ENCODE peak calls at places on chromosomes 11 and 22, in four cellular contexts. Y, G, C and F are unnamed samples.

GRCh38 chr22:20940178-20940790 is 23.1 kb downstream of the CRKL start:
- DNase-seq in C (no peak), Y (no peak), G (no peak), F (peak; percentile 81)

GRCh38 chr11:83521647-83522596 is 235.8 kb upstream of the CCDC90B start:
- DNase-seq in C (no peak), Y (no peak), G (no peak), F (no peak)

GRCh38 chr11:44333271-44334218 is 23.6 kb upstream of the ALX4 start:
- DNase-seq in G (no peak), Y (no peak), C (no peak), F (no peak)

GRCh38 chr11:69380451-69380901 is 86.5 kb downstream of the MYEOV start:
- DNase-seq in C (no peak), G (peak; percentile 10), Y (no peak), F (no peak)

GRCh38 chr11:5289696-5290095 is 12.1 kb downstream of the OR51B4 start:
- DNase-seq in Y (no peak), G (no peak), C (no peak), F (no peak)

GRCh38 chr11:115716577-115717214 is 212.5 kb upstream of the CADM1 start:
- DNase-seq in Y (no peak), G (no peak), C (no peak), F (no peak)

GRCh38 chr11:69854719-69855118 is 35.5 kb upstream of the FGF3 start:
- DNase-seq in C (no peak), Y (no peak), G (no peak), F (no peak)

GRCh38 chr11:25860677-25861445 is 471.1 kb upstream of the ANO3 start:
- DNase-seq in G (no peak), Y (no peak), C (no peak), F (no peak)

GRCh38 chr11:106990322-106990721 is 28.0 kb downstream of the GUCY1A2 start:
- DNase-seq in G (no peak), Y (no peak), C (no peak), F (no peak)

GRCh38 chr11:216081-216974 is 8.8 kb downstream of the RIC8A start:
- DNase-seq in G (no peak), C (no peak), Y (no peak), F (no peak)

DNA sequence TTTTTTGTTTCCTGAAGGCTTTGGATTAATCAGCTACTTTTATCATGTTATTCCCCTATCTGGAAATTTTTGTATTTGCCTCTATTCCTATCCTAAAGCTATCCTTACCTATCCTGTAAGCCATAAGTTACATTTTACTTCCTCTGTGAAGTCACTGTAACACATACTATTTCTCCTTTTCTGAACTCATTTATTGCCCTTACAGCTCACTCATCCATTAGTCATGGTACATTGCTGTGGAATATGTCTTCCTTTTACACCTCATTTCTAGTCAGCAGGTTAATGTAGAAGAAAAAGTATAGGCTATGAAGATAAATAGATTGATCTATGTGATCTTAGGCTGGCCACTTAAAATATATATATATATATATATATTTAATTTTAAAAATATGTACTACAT is 28.0 kb downstream of the SWAP70 start:
- DNase-seq in G (no peak), Y (no peak), C (no peak), F (no peak)
- H3K4me3 ChIP-seq in G (no peak overlapping the region), Y (no peak overlapping the region), C (no peak overlapping the region), F (no peak overlapping the region)

GRCh38 chr22:39240841-39241631 is 3.7 kb downstream of the PDGFB start:
- DNase-seq in G (peak; percentile 70), Y (peak; percentile 80), C (peak; percentile 42), F (no peak)
- H3K4me3 ChIP-seq in G (peak overlapping the region; percentile 73), Y (peak overlapping the region; percentile 29), C (peak overlapping the region; percentile 58), F (no peak overlapping the region)

DNA sequence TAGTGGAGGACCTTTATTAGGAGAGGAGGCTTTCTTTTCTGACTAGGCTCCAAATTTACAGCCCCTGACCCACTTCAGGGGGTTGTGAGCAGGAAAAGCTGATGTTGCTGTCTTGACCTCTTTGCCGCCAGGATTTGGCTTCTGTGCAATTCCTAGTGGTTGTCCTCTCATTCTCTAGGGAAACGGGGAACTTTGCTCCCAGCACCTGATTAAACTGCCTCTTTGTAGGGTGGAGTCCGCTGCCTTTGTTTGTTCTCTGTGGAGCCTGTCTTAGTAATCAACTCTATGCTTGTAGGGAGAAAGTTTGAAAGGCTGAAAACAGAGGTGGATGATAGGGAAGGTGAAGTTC is 16.3 kb downstream of the CTNND1 start:
- DNase-seq in C (no peak), Y (no peak), G (no peak), F (no peak)
- H3K4me3 ChIP-seq in C (no peak overlapping the region), Y (peak overlapping the region; percentile 24), G (peak overlapping the region; percentile 38), F (peak overlapping the region; percentile 28)

GRCh38 chr11:122711362-122711761 is 55.8 kb downstream of the UBASH3B start:
- DNase-seq in G (no peak), Y (no peak), C (no peak), F (no peak)

GRCh38 chr11:122707111-122707510 is 51.6 kb downstream of the UBASH3B start:
- DNase-seq in Y (no peak), C (no peak), G (no peak), F (no peak)

GRCh38 chr11:122706689-122707088 is 51.2 kb downstream of the UBASH3B start:
- DNase-seq in C (no peak), Y (no peak), G (no peak), F (no peak)

GRCh38 chr11:122711831-122712378 is 56.4 kb downstream of the UBASH3B start:
- DNase-seq in G (no peak), C (no peak), Y (no peak), F (no peak)

GRCh38 chr11:122709042-122709760 is 53.7 kb downstream of the UBASH3B start:
- DNase-seq in C (no peak), Y (no peak), G (no peak), F (no peak)
- H3K4me3 ChIP-seq in C (no peak overlapping the region), Y (no peak overlapping the region), G (no peak overlapping the region), F (no peak overlapping the region)

GRCh38 chr11:19134004-19134403 is 17.0 kb downstream of the ZDHHC13 start:
- DNase-seq in Y (no peak), C (no peak), G (no peak), F (no peak)
- H3K4me3 ChIP-seq in Y (no peak overlapping the region), C (no peak overlapping the region), G (no peak overlapping the region), F (no peak overlapping the region)

DNA sequence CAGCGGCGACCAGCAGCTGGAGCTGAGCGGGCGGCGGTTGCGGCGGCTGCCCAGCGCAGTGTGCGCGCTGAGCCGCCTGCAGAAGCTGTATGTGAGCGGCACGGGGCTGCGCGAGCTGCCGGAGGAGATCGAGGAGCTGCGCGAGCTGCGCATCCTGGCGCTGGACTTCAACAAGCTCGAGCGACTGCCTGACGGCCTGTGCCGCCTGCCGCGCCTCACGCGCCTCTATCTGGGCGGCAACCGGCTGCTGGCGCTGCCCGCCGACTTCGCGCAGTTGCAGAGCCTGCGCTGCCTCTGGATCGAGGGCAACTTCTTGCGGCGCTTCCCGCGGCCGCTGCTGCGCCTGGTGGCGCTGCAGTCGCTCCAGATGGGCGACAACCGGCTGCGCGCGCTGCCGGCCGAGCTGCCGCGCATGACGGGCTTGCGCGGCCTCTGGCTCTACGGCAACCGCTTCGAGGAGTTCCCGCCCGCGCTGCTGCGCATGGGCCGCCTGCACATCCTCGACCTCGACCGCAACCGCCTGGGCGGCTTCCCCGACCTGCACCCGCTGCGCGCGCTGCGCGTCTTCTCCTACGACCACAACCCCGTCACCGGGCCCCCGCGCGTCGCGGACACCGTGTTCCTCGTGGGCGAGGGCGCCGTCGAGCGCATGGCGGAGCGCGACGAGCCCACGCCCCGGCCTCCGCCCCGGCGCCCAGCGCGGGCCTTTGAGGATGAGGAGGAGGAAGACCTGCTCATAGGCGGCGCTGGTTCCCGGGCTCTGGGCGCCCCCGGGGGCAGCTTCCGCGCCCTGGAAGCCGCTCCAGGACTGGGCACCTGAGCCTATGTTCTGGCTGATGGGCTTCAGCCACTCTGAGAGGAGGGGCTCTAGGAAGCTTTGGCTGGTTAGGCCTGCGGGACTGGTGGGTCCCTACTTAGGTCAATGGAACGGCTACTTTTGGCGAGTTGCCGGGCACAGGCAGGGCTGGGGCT is 795 bp downstream of the LRRC10B start:
- DNase-seq in G (peak; percentile 74), C (peak; percentile 18), Y (peak; percentile 51), F (peak; percentile 33)
- H3K4me3 ChIP-seq in G (peak overlapping the region; percentile 44), C (no peak overlapping the region), Y (peak overlapping the region; percentile 15), F (no peak overlapping the region)

DNA sequence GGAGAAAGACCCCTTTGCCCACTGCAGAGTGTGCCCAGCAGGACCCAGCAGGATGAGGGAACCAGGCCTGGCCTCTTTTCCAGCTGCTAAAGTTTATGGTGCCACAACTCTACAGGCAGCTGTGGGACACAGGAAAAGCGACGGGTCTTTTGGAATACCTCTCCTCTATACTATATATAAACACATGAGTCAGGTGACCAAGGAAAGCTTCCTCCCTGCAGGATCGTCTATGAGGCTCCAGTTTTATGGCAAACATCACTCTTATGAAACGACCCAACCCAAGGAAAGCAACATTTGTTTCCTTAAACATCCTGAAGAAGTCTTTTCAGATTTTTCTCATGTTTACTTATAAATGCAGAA is 102.8 kb upstream of the AKIP1 start:
- DNase-seq in G (no peak), C (no peak), Y (no peak), F (no peak)
- H3K4me3 ChIP-seq in G (peak overlapping the region; percentile 73), C (no peak overlapping the region), Y (peak overlapping the region; percentile 34), F (peak overlapping the region; percentile 57)

GRCh38 chr11:1576825-1577224 is 4.8 kb upstream of the DUSP8 start:
- DNase-seq in G (no peak), C (no peak), Y (no peak), F (no peak)

GRCh38 chr11:1573847-1574255 is 1.8 kb upstream of the DUSP8 start:
- DNase-seq in C (no peak), Y (peak; percentile 50), G (no peak), F (no peak)

GRCh38 chr11:1572200-1573076 is at the start of gene DUSP8:
- DNase-seq in G (peak; percentile 93), C (peak; percentile 96), Y (peak; percentile 89), F (no peak)

GRCh38 chr11:1573077-1573846 is 1.2 kb upstream of the DUSP8 start:
- DNase-seq in Y (no peak), C (peak; percentile 44), G (no peak), F (no peak)

DNA sequence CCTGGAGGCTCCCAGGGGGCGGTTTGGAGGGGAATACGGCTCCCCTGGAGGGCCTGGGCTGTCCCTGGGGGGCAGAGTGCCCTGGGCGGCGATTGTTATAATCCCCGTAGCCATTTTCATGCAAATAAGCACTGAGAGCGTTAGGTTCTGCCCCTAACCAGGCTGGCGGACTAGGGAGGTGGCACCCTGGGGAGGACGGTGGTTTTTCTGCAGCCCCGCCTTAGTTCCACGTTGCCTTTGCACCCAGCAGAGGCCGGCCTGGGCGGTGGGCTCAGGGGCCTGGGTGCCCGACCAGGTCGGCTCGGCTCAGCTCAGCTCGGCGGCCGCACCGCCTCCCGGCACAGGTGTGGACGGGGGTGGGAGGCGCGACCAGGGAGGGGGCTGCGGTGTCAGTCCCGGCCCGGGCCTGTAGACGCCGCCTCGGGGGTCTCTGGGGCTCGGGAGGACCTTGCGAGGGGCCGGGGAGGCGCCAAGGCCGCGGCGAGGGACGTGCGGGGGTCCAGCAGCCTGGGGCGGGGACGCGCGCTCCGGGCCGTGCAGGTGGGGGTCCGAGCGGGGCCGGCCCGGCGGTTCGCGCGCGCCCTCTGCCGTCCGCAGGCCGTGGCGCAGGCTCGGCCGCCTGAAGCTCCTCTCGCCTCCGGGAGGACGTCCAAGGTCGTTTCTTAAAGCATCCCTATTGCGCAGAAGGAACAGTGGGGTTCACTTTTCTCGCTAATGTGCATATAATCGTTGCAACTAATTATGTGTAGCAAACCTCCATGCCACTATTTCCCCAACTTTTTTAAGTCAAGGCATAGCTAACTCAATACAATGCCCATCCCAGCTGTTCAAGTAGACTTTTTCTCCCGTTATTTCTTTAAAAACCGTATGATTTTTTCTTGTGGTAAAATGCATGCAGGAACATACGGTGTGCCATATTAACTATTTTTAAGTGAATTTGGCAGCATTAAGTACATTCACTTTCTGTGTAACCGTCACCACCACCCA is 2.5 kb upstream of the DUSP8 start:
- DNase-seq in G (no peak), Y (peak; percentile 61), C (peak; percentile 55), F (no peak)
- H3K4me3 ChIP-seq in G (peak overlapping the region; percentile 72), Y (peak overlapping the region; percentile 54), C (peak overlapping the region; percentile 59), F (no peak overlapping the region)